ENCODE peak calls at places on chromosomes 7 and 10, in nine cellular contexts. B is GM23338, J is right cardiac atrium, T is cardiac muscle cell, K is HCT116, Q is SJSA1, Z is upper lobe of right lung, L is DND-41, U is PC-3. O is an unnamed sample.

GRCh38 chr10:22853906-22854447 is 73.9 kb upstream of the ARMC3 start:
- DNase-seq in Q (no peak), U (peak; percentile 7), B (no peak), J (no peak), L (no peak), K (no peak), T (no peak), Z (no peak), O (no peak)

GRCh38 chr10:97328646-97329453 is 5.7 kb downstream of the FRAT2 start:
- DNase-seq in K (no peak), J (no peak), L (no peak), T (no peak), U (no peak), Z (no peak), Q (no peak), B (no peak), O (no peak)

GRCh38 chr7:91692800-91693199 is 187.7 kb downstream of the MTERF1 start:
- DNase-seq in T (no peak), B (no peak), Z (no peak), J (no peak), L (no peak), Q (no peak), K (no peak), U (no peak), O (no peak)

GRCh38 chr7:1087952-1088920 is at the start of gene GPER1:
- DNase-seq in Q (no peak), Z (peak; percentile 82), U (peak; percentile 67), K (peak; percentile 12), T (peak; percentile 75), L (no peak), B (peak; percentile 37), J (peak; percentile 78), O (no peak)

GRCh38 chr10:32205666-32206065 is 141.3 kb downstream of the EPC1 start:
- DNase-seq in U (no peak), L (no peak), B (no peak), J (no peak), T (no peak), Z (no peak), K (no peak), Q (peak; percentile 38), O (no peak)

GRCh38 chr7:24750441-24751055 is 6.7 kb downstream of the GSDME start:
- DNase-seq in U (no peak), J (no peak), L (no peak), B (no peak), K (no peak), Z (no peak), T (no peak), Q (no peak), O (no peak)

GRCh38 chr7:47443049-47443448 is 138.9 kb downstream of the TNS3 start:
- DNase-seq in Z (peak; percentile 48), J (no peak), L (no peak), Q (no peak), B (no peak), T (no peak), K (no peak), U (no peak), O (no peak)

GRCh38 chr7:117946201-117946633 is 73.0 kb upstream of the CTTNBP2 start:
- DNase-seq in B (peak; percentile 30), Z (no peak), J (no peak), K (no peak), Q (no peak), T (no peak), L (no peak), U (peak; percentile 87), O (no peak)

GRCh38 chr10:78045237-78045636 is 11.6 kb downstream of the RPS24 start:
- DNase-seq in L (no peak), U (peak; percentile 58), J (no peak), T (no peak), K (no peak), Z (no peak), B (peak; percentile 50), Q (no peak), O (no peak)
- H3K4me1 ChIP-seq in L (no peaks in the 10 kb centered on the region), U (no peaks in the 10 kb centered on the region), J (peaks cover 5% of the 10 kb centered on the region), T (peaks cover 28% of the 10 kb centered on the region), K (no peaks in the 10 kb centered on the region), Z (peaks cover 4% of the 10 kb centered on the region), B (peaks cover 39% of the 10 kb centered on the region), Q (peaks cover 4% of the 10 kb centered on the region), O (peaks cover 9% of the 10 kb centered on the region)

GRCh38 chr10:99930731-99931550 is 78.8 kb downstream of the DNMBP start:
- DNase-seq in L (no peak), K (peak; percentile 89), Q (no peak), T (no peak), B (peak; percentile 77), J (no peak), Z (no peak), U (peak; percentile 77), O (no peak)

GRCh38 chr10:99924856-99925255 is 84.9 kb downstream of the DNMBP start:
- DNase-seq in T (no peak), U (no peak), L (no peak), B (no peak), Z (no peak), Q (no peak), J (no peak), K (no peak), O (no peak)

GRCh38 chr10:99926925-99927718 is 82.6 kb downstream of the DNMBP start:
- DNase-seq in Z (no peak), T (peak; percentile 19), Q (no peak), B (no peak), L (no peak), J (peak; percentile 34), K (no peak), U (peak; percentile 40), O (no peak)

GRCh38 chr10:99927719-99928280 is 81.9 kb downstream of the DNMBP start:
- DNase-seq in K (no peak), T (no peak), B (no peak), L (no peak), U (no peak), Q (peak; percentile 24), Z (no peak), J (no peak), O (no peak)

DNA sequence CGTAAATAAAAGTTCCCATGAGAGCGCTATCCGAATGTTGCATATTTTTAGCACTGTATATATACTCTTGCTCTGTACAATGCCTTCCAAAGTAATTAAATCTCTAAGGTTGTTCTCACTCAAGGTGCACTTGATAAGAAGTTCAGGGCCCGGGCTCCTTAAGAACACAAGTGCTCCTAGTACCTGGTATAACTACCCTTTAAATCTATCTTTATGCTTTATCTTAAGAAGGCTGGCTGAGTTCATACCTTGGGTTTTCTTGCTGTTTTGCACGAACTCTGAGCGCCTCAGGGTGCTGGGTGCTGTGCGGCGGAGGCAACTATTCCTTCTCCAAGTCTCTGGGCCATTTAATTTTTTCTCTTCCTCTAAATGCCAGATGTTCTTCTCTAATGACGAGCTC is 80.4 kb downstream of the DNMBP start:
- DNase-seq in U (no peak), Z (no peak), K (no peak), T (no peak), J (no peak), B (no peak), L (no peak), Q (no peak), O (no peak)
- H3K4me3 ChIP-seq in U (no peak overlapping the region), Z (peak overlapping the region; percentile 41), K (no peak overlapping the region), T (no peak overlapping the region), J (no peak overlapping the region), B (no peak overlapping the region), L (no peak overlapping the region), Q (no peak overlapping the region), O (no peak overlapping the region)

GRCh38 chr10:11186330-11186729 is 168.7 kb downstream of the CELF2 start:
- DNase-seq in Q (no peak), L (no peak), B (no peak), U (no peak), T (no peak), Z (no peak), J (no peak), K (no peak), O (no peak)

GRCh38 chr10:11192304-11193018 is 174.8 kb downstream of the CELF2 start:
- DNase-seq in Q (no peak), L (no peak), T (peak; percentile 44), J (peak; percentile 42), U (no peak), K (no peak), B (peak; percentile 67), Z (peak; percentile 78), O (no peak)

GRCh38 chr10:11195017-11195586 is 177.4 kb downstream of the CELF2 start:
- DNase-seq in B (no peak), L (no peak), Q (no peak), K (no peak), J (no peak), U (no peak), Z (no peak), T (no peak), O (no peak)

GRCh38 chr10:11189581-11190376 is 172.1 kb downstream of the CELF2 start:
- DNase-seq in J (no peak), L (no peak), T (peak; percentile 73), K (no peak), U (no peak), B (peak; percentile 46), Z (no peak), Q (no peak), O (no peak)

GRCh38 chr10:11191673-11192072 is 174.0 kb downstream of the CELF2 start:
- DNase-seq in B (no peak), L (no peak), T (no peak), J (no peak), U (no peak), Z (no peak), Q (no peak), K (no peak), O (no peak)
- H3K27me3 ChIP-seq in B (no peaks in the 10 kb centered on the region), L (no peaks in the 10 kb centered on the region), T (no peaks in the 10 kb centered on the region), J (no peaks in the 10 kb centered on the region), U (peaks cover 7% of the 10 kb centered on the region), Z (no peaks in the 10 kb centered on the region), Q (no peaks in the 10 kb centered on the region), K (no peaks in the 10 kb centered on the region), O (no peaks in the 10 kb centered on the region)

GRCh38 chr10:89600041-89600440 is 45.0 kb downstream of the PANK1 start:
- DNase-seq in U (no peak), L (no peak), Z (no peak), J (no peak), Q (no peak), T (no peak), K (no peak), B (no peak), O (no peak)

GRCh38 chr10:89604200-89604599 is 40.8 kb downstream of the PANK1 start:
- DNase-seq in U (no peak), L (no peak), T (no peak), J (no peak), K (no peak), Q (no peak), Z (no peak), B (no peak), O (no peak)

GRCh38 chr10:89602919-89603318 is 42.1 kb downstream of the PANK1 start:
- DNase-seq in B (no peak), T (no peak), L (no peak), K (no peak), U (no peak), Z (no peak), Q (no peak), J (no peak), O (no peak)

DNA sequence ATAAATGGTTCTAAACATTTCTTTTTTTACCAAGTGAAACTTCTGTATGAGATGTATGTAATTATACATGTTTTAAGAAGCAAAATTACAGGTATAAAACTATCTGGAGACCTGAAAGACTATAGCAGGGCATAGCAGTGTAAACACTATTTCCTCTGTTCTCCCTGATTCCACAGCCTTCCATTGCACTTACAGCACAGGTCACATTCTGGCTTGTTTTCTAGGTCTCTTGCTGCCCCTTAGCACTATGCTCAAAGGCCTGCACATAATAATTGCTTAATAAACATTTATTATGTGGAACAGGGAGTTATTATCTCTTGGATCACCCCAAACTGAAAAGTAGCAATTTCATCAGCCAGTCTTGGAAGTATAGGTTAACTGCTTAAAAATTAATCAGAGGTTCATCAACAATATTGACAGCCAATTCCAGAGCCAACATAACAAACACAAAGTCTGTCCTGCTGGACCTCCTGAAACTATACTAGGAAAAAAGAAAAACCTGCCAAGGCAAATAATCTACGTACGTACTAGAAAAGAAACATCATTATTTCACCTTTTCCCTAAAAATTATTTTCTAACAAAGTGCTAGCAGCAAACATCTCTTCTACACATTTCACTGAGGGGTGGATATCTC is 43.2 kb downstream of the PANK1 start:
- DNase-seq in Q (no peak), K (no peak), T (no peak), L (no peak), U (no peak), B (no peak), J (no peak), Z (no peak), O (no peak)
- H3K4me1 ChIP-seq in Q (no peaks in the 10 kb centered on the region), K (no peaks in the 10 kb centered on the region), T (no peaks in the 10 kb centered on the region), L (no peaks in the 10 kb centered on the region), U (no peaks in the 10 kb centered on the region), B (no peaks in the 10 kb centered on the region), J (no peaks in the 10 kb centered on the region), Z (no peaks in the 10 kb centered on the region), O (no peaks in the 10 kb centered on the region)